ENCODE peak calls at places on chromosomes 2 and 18, in five cellular contexts. U is thoracic aorta, Y is IMR-90, A is choroid plexus epithelial cell, J is heart left ventricle. Z is an unnamed sample.
A peak's percentile ranks its signal among the peaks of the same experiment; 100 is the strongest.

GRCh38 chr2:168920504-168921157 is 19.5 kb downstream of the G6PC2 start:
- DNase-seq in U (no peak), Y (peak; percentile 34), A (peak; percentile 61), J (no peak), Z (peak; percentile 36)

GRCh38 chr2:204441316-204441715 is 104.0 kb upstream of the PARD3B start:
- DNase-seq in U (no peak), Y (no peak), A (no peak), J (no peak), Z (no peak)

GRCh38 chr2:177169810-177170514 is 42.6 kb upstream of the HNRNPA3 start:
- DNase-seq in U (no peak), Y (no peak), A (no peak), J (no peak), Z (no peak)

GRCh38 chr18:35072616-35073015 is 31.4 kb downstream of the MAPRE2 start:
- DNase-seq in U (no peak), Y (no peak), A (no peak), J (no peak), Z (no peak)

GRCh38 chr2:45354776-45355175 is 256.3 kb downstream of the SRBD1 start:
- DNase-seq in U (no peak), Y (no peak), A (no peak), J (no peak), Z (no peak)

GRCh38 chr2:69945900-69946299 is 15.5 kb downstream of the ASPRV1 start:
- DNase-seq in U (no peak), Y (no peak), A (no peak), J (no peak), Z (no peak)

GRCh38 chr18:74694436-74694835 is 96.8 kb downstream of the ZNF407 start:
- DNase-seq in U (no peak), Y (no peak), A (no peak), J (no peak), Z (no peak)

GRCh38 chr18:52175406-52175805 is 164.6 kb upstream of the DCC start:
- DNase-seq in U (no peak), Y (no peak), A (no peak), J (no peak), Z (no peak)

GRCh38 chr2:38515155-38516074 is 87.3 kb downstream of the HNRNPLL start:
- DNase-seq in U (peak; percentile 26), Y (peak; percentile 59), A (peak; percentile 62), J (peak; percentile 74), Z (no peak)

GRCh38 chr2:233479616-233480489 is 86.7 kb downstream of the USP40 start:
- DNase-seq in U (no peak), Y (no peak), A (no peak), J (no peak), Z (no peak)

GRCh38 chr2:236562434-236562833 is 7.2 kb upstream of the ACKR3 start:
- DNase-seq in U (no peak), Y (peak; percentile 13), A (peak; percentile 47), J (no peak), Z (no peak)

GRCh38 chr2:27954771-27955384 is 64.3 kb downstream of the BABAM2 start:
- DNase-seq in U (peak; percentile 76), Y (peak; percentile 97), A (peak; percentile 99), J (no peak), Z (peak; percentile 96)
- TF ChIP-seq CTCF in U (no peak), Y (peak; percentile 46), A (peak; percentile 57), J (peak; percentile 39), Z (peak; percentile 42)

GRCh38 chr2:238007924-238008323 is 41.1 kb downstream of the UBE2F start:
- DNase-seq in U (no peak), Y (no peak), A (no peak), J (no peak), Z (no peak)

GRCh38 chr2:238004077-238004830 is 37.4 kb downstream of the UBE2F start:
- DNase-seq in U (no peak), Y (no peak), A (no peak), J (no peak), Z (no peak)

GRCh38 chr2:238005528-238005927 is 38.7 kb downstream of the UBE2F start:
- DNase-seq in U (no peak), Y (no peak), A (no peak), J (no peak), Z (no peak)

GRCh38 chr2:238006500-238006899 is 39.7 kb downstream of the UBE2F start:
- DNase-seq in U (no peak), Y (no peak), A (no peak), J (no peak), Z (no peak)

DNA sequence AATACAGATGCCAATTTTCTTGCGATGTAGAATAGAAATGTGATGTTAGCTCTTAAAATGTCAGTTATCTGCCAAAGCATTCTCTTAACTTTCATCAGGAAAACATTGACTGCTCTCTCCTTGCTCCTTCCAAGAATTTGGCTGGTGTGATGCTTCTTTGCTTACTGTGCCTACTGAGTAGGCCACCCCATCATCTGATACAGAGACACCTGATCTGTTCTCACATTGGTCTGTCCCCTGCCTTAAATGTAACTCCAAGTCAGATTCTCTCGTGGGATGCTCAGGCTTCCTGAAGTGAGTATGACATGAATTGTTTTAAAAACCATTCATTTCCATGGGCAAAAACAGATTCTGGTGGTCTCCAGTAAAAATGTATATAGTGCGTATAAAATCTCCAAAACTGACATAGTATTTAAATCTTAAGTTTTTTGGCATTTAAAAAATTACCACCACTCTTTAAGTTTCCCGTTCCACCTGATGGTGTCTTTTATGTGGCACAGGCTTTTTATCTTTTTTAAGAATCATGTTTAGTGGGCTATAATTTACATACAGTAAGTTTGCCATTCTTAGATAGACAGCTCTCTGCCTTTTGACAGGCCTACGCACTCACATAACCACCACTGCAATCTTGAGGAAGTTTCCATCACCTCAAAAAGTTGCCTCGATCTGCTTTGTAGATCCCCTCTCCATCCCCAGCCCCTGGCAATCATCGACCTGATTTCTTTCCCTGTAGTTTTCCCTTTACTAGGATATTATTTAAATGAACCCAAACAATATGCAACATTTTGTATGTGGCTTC is 36.6 kb downstream of the UBE2F start:
- DNase-seq in U (no peak), Y (no peak), A (no peak), J (no peak), Z (no peak)
- TF ChIP-seq CTCF in U (no peak), Y (no peak), A (no peak), J (no peak), Z (no peak)

GRCh38 chr2:163681765-163682164 is 54.0 kb downstream of the FIGN start:
- DNase-seq in U (no peak), Y (peak; percentile 17), A (peak; percentile 63), J (no peak), Z (peak; percentile 64)

GRCh38 chr2:163686289-163686688 is 49.5 kb downstream of the FIGN start:
- DNase-seq in U (no peak), Y (no peak), A (no peak), J (no peak), Z (no peak)

GRCh38 chr2:163687213-163687612 is 48.6 kb downstream of the FIGN start:
- DNase-seq in U (no peak), Y (no peak), A (no peak), J (no peak), Z (no peak)

DNA sequence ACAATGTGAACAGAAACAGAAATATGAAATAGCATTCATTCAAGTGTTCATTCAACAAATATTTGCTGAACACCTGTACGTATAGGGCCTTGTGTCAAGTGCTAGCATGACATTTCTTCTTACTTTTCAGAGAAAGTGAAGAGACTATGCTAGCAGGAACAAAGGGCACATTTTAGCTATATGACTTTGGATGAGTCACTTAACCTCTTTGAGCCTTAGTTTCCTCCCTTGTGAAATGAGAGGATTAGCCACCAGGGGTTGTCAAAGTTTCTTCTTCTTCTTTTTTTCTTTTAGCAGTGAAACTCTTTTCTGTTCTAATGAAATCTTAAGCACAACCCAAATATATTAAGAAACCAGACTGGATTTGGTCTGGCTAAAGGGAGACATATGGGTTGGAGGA is 53.1 kb downstream of the FIGN start:
- DNase-seq in U (no peak), Y (peak; percentile 55), A (peak; percentile 81), J (no peak), Z (peak; percentile 46)
- TF ChIP-seq CTCF in U (no peak), Y (peak; percentile 35), A (peak; percentile 52), J (no peak), Z (peak; percentile 36)

DNA sequence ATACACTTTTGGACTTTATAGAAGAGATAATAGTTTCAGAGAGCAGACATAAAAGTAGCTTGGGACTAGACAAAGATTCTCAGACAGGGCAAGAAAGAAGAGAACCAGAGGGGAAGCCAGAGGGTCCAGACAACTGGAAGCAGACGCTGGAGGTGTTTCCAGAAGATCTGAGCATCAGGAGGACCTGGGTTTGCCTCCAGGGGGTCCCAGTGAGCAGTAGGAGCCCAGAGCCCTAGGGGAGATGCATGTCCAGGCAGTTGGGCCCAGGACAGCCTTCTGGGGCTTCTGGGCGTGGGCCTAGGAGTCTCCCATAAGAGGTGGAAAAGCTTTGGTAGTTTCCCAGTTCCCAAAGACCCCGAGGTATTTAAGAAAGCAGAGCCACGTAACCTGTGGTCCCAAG is 251.2 kb upstream of the ID2 start:
- DNase-seq in U (no peak), Y (no peak), A (no peak), J (no peak), Z (no peak)
- TF ChIP-seq CTCF in U (no peak), Y (no peak), A (no peak), J (no peak), Z (no peak)

GRCh38 chr2:1136071-1136470 is 185.4 kb downstream of the SNTG2 start:
- DNase-seq in U (no peak), Y (peak; percentile 4), A (peak; percentile 50), J (no peak), Z (no peak)
- TF ChIP-seq CTCF in U (no peak), Y (peak; percentile 43), A (peak; percentile 75), J (no peak), Z (peak; percentile 40)

DNA sequence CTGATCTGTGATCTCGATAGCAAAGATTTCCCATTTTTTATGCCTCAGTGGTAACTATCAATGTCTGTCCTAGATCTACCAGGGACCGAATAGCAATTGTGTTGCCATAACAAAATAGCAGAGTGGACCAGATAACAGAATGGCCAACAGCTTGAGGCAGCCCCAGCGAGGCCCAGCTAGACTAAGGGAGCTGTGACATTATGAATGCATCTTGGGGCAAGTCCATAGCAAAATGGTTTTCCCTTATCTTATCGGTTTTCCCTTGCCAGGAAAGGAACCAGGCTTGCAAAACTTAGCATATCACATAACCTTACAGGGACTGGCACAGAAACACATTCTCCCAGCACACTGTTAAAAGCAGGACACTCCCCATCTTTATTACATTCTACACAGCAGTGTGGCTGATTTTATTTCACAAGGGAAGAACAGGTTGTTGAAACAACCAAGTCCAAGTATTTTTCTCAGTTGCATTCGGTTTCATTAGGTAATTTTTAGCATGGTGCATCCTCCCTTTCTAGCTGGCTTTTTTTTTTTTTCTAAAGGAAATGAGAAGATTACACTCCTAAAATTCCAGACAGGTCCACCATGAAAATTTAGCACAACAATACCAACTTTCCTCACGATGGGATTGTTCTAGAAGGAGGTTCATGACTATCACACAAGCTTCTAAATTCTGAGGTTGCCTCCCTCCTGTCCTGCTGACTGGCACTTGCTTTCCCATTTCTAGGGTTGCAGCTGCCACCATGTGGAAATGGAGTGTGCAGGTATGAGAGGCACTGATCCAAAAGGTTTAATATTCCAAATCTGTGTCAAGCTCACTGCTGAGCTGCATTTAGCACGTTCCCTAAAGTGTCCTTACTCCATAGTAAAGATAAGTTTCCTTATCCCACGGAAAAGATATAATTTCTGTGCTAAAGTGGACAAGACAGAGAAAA is 97.0 kb upstream of the SLC35G4 start:
- DNase-seq in U (no peak), Y (no peak), A (peak; percentile 68), J (no peak), Z (no peak)
- TF ChIP-seq CTCF in U (no peak), Y (peak; percentile 22), A (peak; percentile 67), J (no peak), Z (peak; percentile 34)